ENCODE peak calls at places on chromosomes 16 and 17, in five cellular contexts. V is GOT3; X is psoas muscle; R is activated CD8-positive, alpha-beta memory T cell treated with anti-CD3 and anti-CD28 coated beads, Interleukin-2, amount 10 ng/mL, durations not matched to agents 7 days and 5 days; E is upper lobe of right lung. A is an unnamed sample.

GRCh38 chr16:31088459-31089183 is at the start of gene PRSS53:
- DNase-seq in X (no peak), E (no peak), R (no peak), V (no peak), A (no peak)

GRCh38 chr17:35368086-35368824 is 5.2 kb downstream of the SLFN11 start:
- DNase-seq in R (peak), V (no peak), E (no peak), X (no peak), A (no peak)

GRCh38 chr17:17810374-17811248 is 26.2 kb downstream of the SREBF1 start:
- DNase-seq in E (peak), X (no peak), V (no peak), R (no peak), A (no peak)

GRCh38 chr16:82059983-82060421 is 24.9 kb downstream of the HSD17B2 start:
- DNase-seq in X (no peak), V (no peak), E (no peak), R (no peak), A (no peak)

GRCh38 chr17:142102-142661 is 4.8 kb downstream of the SCGB1C2 start:
- DNase-seq in R (peak), E (peak), V (peak), X (peak), A (peak)

GRCh38 chr16:87464691-87465300 is 28.0 kb downstream of the ZCCHC14 start:
- DNase-seq in X (peak), R (no peak), E (peak), V (peak), A (no peak)

GRCh38 chr17:57954421-57955182 is 610 bp downstream of the CUEDC1 start:
- DNase-seq in V (no peak), E (peak), R (no peak), X (peak), A (peak)

GRCh38 chr17:16379654-16380053 is 1.2 kb upstream of the UBB start:
- DNase-seq in V (no peak), E (no peak), X (no peak), R (no peak), A (no peak)

GRCh38 chr16:30758988-30759461 is 2.8 kb downstream of the CFAP119 start:
- DNase-seq in R (no peak), E (peak), V (no peak), X (no peak), A (no peak)

GRCh38 chr16:84715854-84716253 is 16.1 kb downstream of the USP10 start:
- DNase-seq in E (no peak), R (peak), V (no peak), X (no peak), A (no peak)

GRCh38 chr16:3165111-3165822 is 22.7 kb upstream of the OR1F1 start:
- DNase-seq in E (no peak), R (no peak), V (no peak), X (no peak), A (no peak)

GRCh38 chr16:68744744-68745280 is 7.7 kb downstream of the CDH1 start:
- DNase-seq in E (peak), R (no peak), X (no peak), V (no peak), A (no peak)

GRCh38 chr16:53055603-53056527 is 1.1 kb downstream of the CHD9 start:
- DNase-seq in V (no peak), E (no peak), R (peak), X (no peak), A (peak)

GRCh38 chr16:89047331-89048086 is 46.1 kb upstream of the ACSF3 start:
- DNase-seq in X (peak), R (no peak), E (no peak), V (no peak), A (no peak)

GRCh38 chr16:5025171-5025632 is 8.5 kb downstream of the NAGPA start:
- DNase-seq in V (no peak), X (no peak), R (no peak), E (no peak), A (peak)

GRCh38 chr17:12737740-12738469 is 51.4 kb upstream of the ARHGAP44 start:
- DNase-seq in E (no peak), V (no peak), X (no peak), R (no peak), A (no peak)

GRCh38 chr16:5042574-5043171 is 8.9 kb upstream of the NAGPA start:
- DNase-seq in V (no peak), X (no peak), R (no peak), E (peak), A (peak)

GRCh38 chr17:4944163-4944553 is 4.1 kb downstream of the RNF167 start:
- DNase-seq in X (no peak), R (peak), V (no peak), E (no peak), A (no peak)

GRCh38 chr17:8119575-8120519 is 1.5 kb upstream of the ALOXE3 start:
- DNase-seq in X (peak), E (peak), V (peak), R (peak), A (peak)

GRCh38 chr16:21626659-21627277 is 25.6 kb downstream of the IGSF6 start:
- DNase-seq in E (no peak), R (peak), V (peak), X (peak), A (no peak)

GRCh38 chr17:8732406-8733065 is 12.1 kb downstream of the CCDC42 start:
- DNase-seq in E (no peak), V (no peak), R (no peak), X (no peak), A (no peak)

GRCh38 chr17:40358323-40359038 is 6.1 kb downstream of the GJD3 start:
- DNase-seq in V (peak), E (peak), X (peak), R (peak), A (peak)

GRCh38 chr17:31378638-31379037 is 12.8 kb upstream of the RAB11FIP4 start:
- DNase-seq in V (no peak), R (no peak), X (no peak), E (no peak), A (no peak)

GRCh38 chr17:29625037-29625750 is 2.5 kb upstream of the CORO6 start:
- DNase-seq in V (no peak), E (no peak), X (peak), R (no peak), A (peak)

GRCh38 chr17:73747221-73748002 is 103.2 kb upstream of the SDK2 start:
- DNase-seq in X (no peak), R (no peak), E (no peak), V (no peak), A (peak)

GRCh38 chr16:8727857-8728618 is 53.6 kb downstream of the ABAT start:
- DNase-seq in V (no peak), R (no peak), X (no peak), E (no peak), A (peak)

GRCh38 chr17:81489986-81490598 is 22.5 kb downstream of the ACTG1 start:
- DNase-seq in R (no peak), V (no peak), E (no peak), X (no peak), A (no peak)